ENCODE peak calls at places on chromosomes 1 and 21, in four cellular contexts. D is sigmoid colon, J is GM23338, E is A549. B is an unnamed sample.

GRCh38 chr1:53069663-53070327 is 7.8 kb downstream of the PODN start:
- DNase-seq in E (no peak), J (no peak), D (peak; percentile 61), B (no peak)

GRCh38 chr21:44686000-44686781 is 4.2 kb upstream of the KRTAP12-1 start:
- DNase-seq in D (no peak), J (peak; percentile 27), E (no peak), B (peak; percentile 35)

GRCh38 chr1:23273450-23274133 is 56.3 kb upstream of the HTR1D start:
- DNase-seq in E (peak; percentile 88), J (no peak), D (no peak), B (peak; percentile 48)

GRCh38 chr1:151542710-151543129 is 2.6 kb downstream of the TUFT1 start:
- DNase-seq in E (peak; percentile 44), J (no peak), D (no peak), B (peak; percentile 64)

GRCh38 chr1:64494659-64495058 is 24.7 kb downstream of the CACHD1 start:
- DNase-seq in E (no peak), D (no peak), J (no peak), B (no peak)

GRCh38 chr21:36388835-36389234 is 3.6 kb downstream of the CHAF1B start:
- DNase-seq in D (no peak), E (peak; percentile 52), J (peak; percentile 88), B (peak; percentile 89)

GRCh38 chr21:43832648-43833047 is 32.4 kb upstream of the AGPAT3 start:
- DNase-seq in E (no peak), D (no peak), J (no peak), B (no peak)

GRCh38 chr1:226642421-226642820 is 93.9 kb downstream of the STUM start:
- DNase-seq in J (no peak), D (peak; percentile 48), E (no peak), B (no peak)

GRCh38 chr1:161193561-161194235 is 5.2 kb downstream of the ADAMTS4 start:
- DNase-seq in E (no peak), J (no peak), D (no peak), B (no peak)

GRCh38 chr1:112172294-112172882 is 182.9 kb upstream of the KCND3 start:
- DNase-seq in J (peak; percentile 86), D (no peak), E (peak; percentile 1), B (peak; percentile 64)

GRCh38 chr1:19463204-19463803 is 22.0 kb downstream of the CAPZB start:
- DNase-seq in D (no peak), J (no peak), E (no peak), B (no peak)

GRCh38 chr1:2946999-2947650 is 74.1 kb upstream of the ACTRT2 start:
- DNase-seq in D (no peak), E (no peak), J (no peak), B (no peak)

GRCh38 chr21:45966995-45967394 is 14.6 kb upstream of the COL6A1 start:
- DNase-seq in E (no peak), J (no peak), D (peak; percentile 30), B (no peak)

GRCh38 chr1:2347409-2347785 is 44.0 kb downstream of the MORN1 start:
- DNase-seq in J (no peak), E (no peak), D (peak; percentile 48), B (no peak)

GRCh38 chr1:15425961-15426360 is 12.3 kb upstream of the CTRC start:
- DNase-seq in J (no peak), D (no peak), E (no peak), B (no peak)

GRCh38 chr1:156160744-156161181 is 7.4 kb downstream of the SEMA4A start:
- DNase-seq in J (peak; percentile 91), E (no peak), D (peak; percentile 95), B (peak; percentile 92)

GRCh38 chr1:218259800-218260199 is 25.3 kb upstream of the RRP15 start:
- DNase-seq in J (peak; percentile 75), D (no peak), E (peak; percentile 44), B (peak; percentile 50)

DNA sequence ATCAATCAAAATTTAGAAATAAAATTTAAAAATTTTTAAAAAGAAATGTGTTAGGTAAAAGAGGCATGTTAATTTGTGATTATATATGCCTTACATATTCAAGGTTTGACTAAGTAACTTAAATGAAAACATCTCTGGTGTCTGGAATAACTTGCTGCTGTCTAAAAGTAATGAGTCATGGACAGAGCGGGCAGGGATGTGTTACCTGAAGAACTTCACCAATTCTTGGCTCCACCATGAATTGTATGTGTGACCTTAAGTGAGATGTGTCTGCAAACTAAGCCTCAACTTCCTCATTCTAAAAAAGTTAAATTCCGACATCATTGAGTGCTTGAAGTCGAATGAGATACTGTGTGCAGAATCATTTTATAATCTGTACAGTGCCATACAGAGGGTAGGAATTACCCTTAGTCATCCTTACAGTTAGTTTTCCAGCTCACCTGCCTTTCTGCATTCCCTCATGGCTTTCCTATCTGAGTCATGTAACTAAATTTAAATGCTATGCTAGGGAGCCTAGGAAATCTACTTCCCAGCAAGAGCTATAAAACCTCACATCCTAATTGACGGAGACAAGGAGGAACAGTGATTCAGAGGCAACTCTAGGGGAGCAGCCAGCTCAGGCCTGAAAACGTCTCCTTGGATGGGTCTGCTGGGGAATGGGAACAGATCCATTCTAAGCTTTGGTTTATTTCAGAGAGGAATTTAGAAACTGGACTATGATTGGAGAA is 100.7 kb upstream of the TSPAN2 start:
- DNase-seq in J (no peak), D (no peak), E (peak; percentile 86), B (no peak)
- H3K4me1 ChIP-seq in J (no peaks in the 10 kb centered on the region), D (peaks cover 26% of the 10 kb centered on the region), E (peaks cover 43% of the 10 kb centered on the region), B (no peaks in the 10 kb centered on the region)

GRCh38 chr1:202187697-202188407 is 5.7 kb upstream of the LGR6 start:
- DNase-seq in E (no peak), J (no peak), D (no peak), B (no peak)

GRCh38 chr1:202192770-202193613 is 607 bp upstream of the LGR6 start:
- DNase-seq in D (peak; percentile 77), J (peak; percentile 88), E (peak; percentile 60), B (peak; percentile 59)

GRCh38 chr1:202187040-202187671 is 6.4 kb upstream of the LGR6 start:
- DNase-seq in E (no peak), J (no peak), D (no peak), B (no peak)

GRCh38 chr1:202189012-202189790 is 4.4 kb upstream of the LGR6 start:
- DNase-seq in E (peak; percentile 70), J (peak; percentile 91), D (no peak), B (peak; percentile 81)

GRCh38 chr1:202189919-202190715 is 3.5 kb upstream of the LGR6 start:
- DNase-seq in D (no peak), J (no peak), E (peak; percentile 57), B (no peak)
- TF ChIP-seq CTCF in D (no peak), J (no peak), E (no peak), B (no peak)

DNA sequence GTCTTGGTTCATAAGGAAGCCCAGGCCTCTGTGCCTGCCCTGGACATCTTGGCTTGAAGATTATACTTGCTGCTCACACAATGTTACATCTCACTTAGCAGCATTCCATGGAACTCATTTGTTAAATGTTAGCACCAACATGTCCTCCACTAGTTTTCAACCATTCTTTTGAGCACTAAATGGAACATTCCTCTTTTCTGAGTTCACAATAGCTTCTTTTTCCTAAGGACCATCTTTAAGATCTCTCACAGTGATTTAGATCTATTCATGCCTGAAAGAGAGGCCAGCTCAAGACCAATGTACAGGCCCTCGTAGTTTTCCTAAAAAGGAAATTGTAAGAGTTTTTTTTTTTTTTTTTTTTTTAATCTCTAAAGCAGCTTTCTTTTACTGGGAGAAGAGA is 26.6 kb upstream of the CCN1 start:
- DNase-seq in E (no peak), D (no peak), J (no peak), B (no peak)
- H3K4me1 ChIP-seq in E (peaks cover 24% of the 10 kb centered on the region), D (peaks cover 61% of the 10 kb centered on the region), J (peaks cover 14% of the 10 kb centered on the region), B (no peaks in the 10 kb centered on the region)

DNA sequence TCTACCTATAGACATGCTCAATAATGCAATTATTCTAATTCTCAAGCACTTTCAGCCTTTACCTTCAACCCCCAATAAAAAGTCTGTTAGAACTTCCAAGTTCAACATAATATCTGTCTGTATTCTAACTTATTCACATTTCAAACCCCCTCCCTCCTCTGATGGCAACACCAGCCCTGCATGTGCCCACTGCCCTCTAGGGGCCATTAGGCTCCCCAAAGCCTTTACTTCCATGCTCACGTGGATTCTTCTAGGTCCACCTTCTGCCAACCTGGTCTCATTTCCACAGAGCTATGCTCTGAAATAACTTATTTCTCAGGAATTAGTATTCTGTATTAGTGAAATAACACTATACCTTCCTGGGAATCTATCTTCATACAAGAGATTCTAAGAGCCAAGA is 22.2 kb upstream of the KPRP start:
- DNase-seq in D (no peak), E (peak; percentile 30), J (peak; percentile 57), B (no peak)
- TF ChIP-seq CTCF in D (no peak), E (peak; percentile 31), J (peak; percentile 81), B (peak; percentile 41)

GRCh38 chr1:10449731-10450130 is at the start of gene CORT:
- DNase-seq in E (no peak), D (no peak), J (no peak), B (no peak)

GRCh38 chr1:10446790-10447422 is 2.9 kb upstream of the CORT start:
- DNase-seq in E (no peak), D (no peak), J (no peak), B (no peak)

GRCh38 chr1:10450156-10450801 is 448 bp downstream of the CORT start:
- DNase-seq in D (no peak), J (no peak), E (no peak), B (no peak)

GRCh38 chr1:10444248-10444647 is 5.6 kb upstream of the CORT start:
- DNase-seq in D (no peak), J (no peak), E (no peak), B (no peak)

DNA sequence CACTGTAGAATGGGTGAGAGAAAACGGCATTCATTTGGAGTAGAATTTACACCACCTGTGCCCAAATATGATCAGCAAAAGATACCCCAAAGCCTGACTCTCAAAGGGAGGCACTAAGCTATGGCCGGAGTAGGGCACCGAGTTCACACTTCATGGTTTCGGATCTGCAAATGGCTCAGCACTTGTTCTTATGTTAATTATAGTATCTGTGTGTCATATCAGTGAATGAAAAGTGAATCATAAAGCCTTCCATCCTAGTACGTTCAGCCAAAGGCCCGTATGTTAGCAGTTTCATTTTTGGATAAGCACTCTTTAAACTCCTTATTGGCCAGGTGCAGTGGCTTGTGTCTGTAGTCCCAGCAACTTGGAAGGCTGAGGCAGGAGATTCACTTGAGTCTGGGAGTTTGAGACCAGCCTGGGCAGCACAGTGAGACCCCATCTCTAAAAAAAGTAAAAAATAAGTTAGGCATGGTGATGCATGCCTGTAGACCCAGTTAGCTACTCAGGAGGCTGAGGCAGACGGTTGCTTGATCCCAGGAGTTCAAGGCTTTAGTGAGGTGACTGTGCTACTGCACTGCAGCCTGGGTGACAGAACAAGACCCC is 4.9 kb upstream of the CORT start:
- DNase-seq in J (no peak), D (no peak), E (no peak), B (no peak)
- H3K4me1 ChIP-seq in J (no peaks in the 10 kb centered on the region), D (no peaks in the 10 kb centered on the region), E (no peaks in the 10 kb centered on the region), B (no peaks in the 10 kb centered on the region)

GRCh38 chr1:201226859-201227488 is 36.4 kb downstream of the IGFN1 start:
- DNase-seq in D (no peak), E (no peak), J (no peak), B (no peak)

GRCh38 chr1:201229095-201229494 is 38.5 kb downstream of the IGFN1 start:
- DNase-seq in D (no peak), E (no peak), J (no peak), B (no peak)

GRCh38 chr1:201230676-201231075 is 40.1 kb downstream of the IGFN1 start:
- DNase-seq in J (no peak), D (no peak), E (no peak), B (no peak)

GRCh38 chr1:201228011-201228983 is 37.7 kb downstream of the IGFN1 start:
- DNase-seq in J (no peak), D (no peak), E (no peak), B (no peak)

GRCh38 chr1:201229771-201230635 is 39.4 kb downstream of the IGFN1 start:
- DNase-seq in E (no peak), J (no peak), D (no peak), B (no peak)
- TF ChIP-seq CTCF in E (peak; percentile 29), J (no peak), D (no peak), B (no peak)

GRCh38 chr1:182611787-182612186 is 7.6 kb upstream of the RGS16 start:
- DNase-seq in D (no peak), E (no peak), J (peak; percentile 82), B (no peak)
- H3K4me1 ChIP-seq in D (peaks cover 21% of the 10 kb centered on the region), E (peaks cover 5% of the 10 kb centered on the region), J (peaks cover 50% of the 10 kb centered on the region), B (peaks cover 75% of the 10 kb centered on the region)